ENCODE peak calls at places on chromosomes 1 and 21, in six cellular contexts. H is neural progenitor cell; P is upper lobe of left lung; D is RCC 7860; M is Right ventricle myocardium superior; F is activated CD4-positive, alpha-beta T cell treated with anti-CD3 and anti-CD28 coated beads, Interleukin-2, amount 50 U/mL, for 48 hours. V is an unnamed sample.

GRCh38 chr1:207414606-207415108 is 39.5 kb upstream of the CR2 start:
- DNase-seq in D (no peak), F (peak), M (no peak), H (no peak), P (no peak), V (no peak)

GRCh38 chr1:21511579-21512522 is 2.6 kb downstream of the ALPL start:
- DNase-seq in H (no peak), D (peak), P (no peak), F (no peak), M (peak), V (no peak)

GRCh38 chr21:43956667-43957030 is 55.5 kb upstream of the TRAPPC10 start:
- DNase-seq in D (no peak), M (peak), H (no peak), P (peak), F (no peak), V (no peak)

GRCh38 chr1:188514917-188515316 is 1686.2 kb downstream of the PLA2G4A start:
- DNase-seq in P (no peak), F (no peak), D (no peak), H (no peak), M (no peak), V (no peak)

GRCh38 chr1:44239337-44239960 is 26.2 kb downstream of the DMAP1 start:
- DNase-seq in M (no peak), P (peak), D (no peak), F (no peak), H (peak), V (no peak)

GRCh38 chr1:39394598-39394997 is 96.8 kb upstream of the BMP8A start:
- DNase-seq in F (no peak), M (no peak), D (peak), H (no peak), P (no peak), V (no peak)

GRCh38 chr1:159751022-159751421 is 29.7 kb upstream of the DUSP23 start:
- DNase-seq in D (no peak), M (no peak), P (no peak), H (no peak), F (no peak), V (no peak)

GRCh38 chr21:25691931-25692330 is 42.8 kb downstream of the ATP5PF start:
- DNase-seq in D (peak), F (no peak), H (no peak), P (peak), M (peak), V (no peak)

GRCh38 chr1:53992085-53992874 is 25.7 kb downstream of the LDLRAD1 start:
- DNase-seq in M (no peak), D (no peak), H (peak), P (no peak), F (no peak), V (no peak)

GRCh38 chr1:171841931-171842723 is 829 bp downstream of the DNM3 start:
- DNase-seq in D (no peak), H (peak), M (no peak), F (peak), P (peak), V (no peak)

GRCh38 chr1:234611153-234611798 is 1.3 kb upstream of the IRF2BP2 start:
- DNase-seq in F (no peak), M (no peak), H (peak), D (peak), P (no peak), V (no peak)

GRCh38 chr1:231776006-231776707 is 149.6 kb downstream of the DISC1 start:
- DNase-seq in F (no peak), H (no peak), P (peak), M (no peak), D (peak), V (no peak)

GRCh38 chr21:35204125-35204524 is 155.0 kb upstream of the RUNX1 start:
- DNase-seq in M (no peak), P (no peak), F (no peak), H (no peak), D (no peak), V (no peak)

GRCh38 chr1:45512641-45513054 is 9.0 kb downstream of the PRDX1 start:
- DNase-seq in F (peak), D (peak), H (peak), M (no peak), P (no peak), V (peak)

V was measured in CMK.